ENCODE peak calls at places on chromosomes 1 and 21, in four cellular contexts. X, A, J and Z are unnamed samples.

GRCh38 chr1:93635614-93636543 is 45.8 kb downstream of the BCAR3 start:
- DNase-seq in X (no peak), A (no peak), J (no peak), Z (no peak)

GRCh38 chr21:14319805-14320204 is 63.1 kb downstream of the HSPA13 start:
- DNase-seq in X (no peak), A (no peak), J (no peak), Z (no peak)

GRCh38 chr1:110438883-110439282 is 12.1 kb upstream of the PROK1 start:
- DNase-seq in X (no peak), A (no peak), J (no peak), Z (no peak)

GRCh38 chr1:237383825-237384612 is 342.0 kb downstream of the RYR2 start:
- DNase-seq in X (peak; percentile 27), A (no peak), J (no peak), Z (no peak)

GRCh38 chr1:204080163-204080903 is 7.4 kb downstream of the SOX13 start:
- DNase-seq in X (peak; percentile 95), A (peak; percentile 96), J (peak; percentile 90), Z (no peak)

GRCh38 chr1:204633665-204634064 is 51.9 kb downstream of the LRRN2 start:
- DNase-seq in X (no peak), A (no peak), J (no peak), Z (no peak)

GRCh38 chr1:56376188-56376984 is 203.0 kb downstream of the PLPP3 start:
- DNase-seq in X (no peak), A (no peak), J (peak; percentile 19), Z (no peak)

GRCh38 chr1:56584910-56585528 is 5.7 kb upstream of the PLPP3 start:
- DNase-seq in X (peak; percentile 73), A (no peak), J (peak; percentile 39), Z (no peak)

GRCh38 chr1:206757524-206758266 is 12.9 kb upstream of the IL19 start:
- DNase-seq in X (no peak), A (no peak), J (no peak), Z (no peak)

GRCh38 chr1:146012703-146013565 is 8.6 kb downstream of the HJV start:
- DNase-seq in X (peak; percentile 77), A (no peak), J (peak; percentile 83), Z (no peak)